ENCODE peak calls at places on chromosome 15, in four cellular contexts. C is H9, K is neuronal stem cell, M is mesenchymal stem cell. Q is an unnamed sample.

GRCh38 chr15:85515212-85515611 is 134.8 kb downstream of the AKAP13 start:
- DNase-seq in C (no peak), K (no peak), M (no peak), Q (no peak)

GRCh38 chr15:74525946-74526345 is 15.1 kb upstream of the ARID3B start:
- DNase-seq in C (no peak), K (no peak), M (peak; percentile 37), Q (no peak)

GRCh38 chr15:44186724-44187123 is 8.3 kb downstream of the FRMD5 start:
- DNase-seq in C (no peak), K (no peak), M (no peak), Q (no peak)

GRCh38 chr15:66593219-66593780 is 27.5 kb upstream of the LCTL start:
- DNase-seq in C (no peak), K (no peak), M (no peak), Q (peak; percentile 62)

GRCh38 chr15:84987949-84988624 is 6.4 kb downstream of the PDE8A start:
- DNase-seq in C (no peak), K (no peak), M (no peak), Q (peak; percentile 53)

GRCh38 chr15:57297163-57297593 is 79.1 kb upstream of the CGNL1 start:
- DNase-seq in C (no peak), K (no peak), M (no peak), Q (no peak)

GRCh38 chr15:84795186-84795585 is 22.0 kb upstream of the ALPK3 start:
- DNase-seq in C (no peak), K (no peak), M (peak; percentile 10), Q (no peak)

GRCh38 chr15:70587896-70588567 is 175.3 kb downstream of the UACA start:
- DNase-seq in C (peak; percentile 20), K (no peak), M (no peak), Q (no peak)

GRCh38 chr15:72074335-72075060 is 43.5 kb downstream of the MYO9A start:
- DNase-seq in C (no peak), K (no peak), M (no peak), Q (no peak)

GRCh38 chr15:42069496-42070275 is 24.7 kb downstream of the PLA2G4D start:
- DNase-seq in C (no peak), K (no peak), M (no peak), Q (no peak)

GRCh38 chr15:66766282-66767228 is 64.5 kb downstream of the SMAD6 start:
- DNase-seq in C (no peak), K (no peak), M (peak; percentile 60), Q (no peak)

GRCh38 chr15:87902772-87903388 is 353.7 kb downstream of the NTRK3 start:
- DNase-seq in C (no peak), K (no peak), M (peak; percentile 1), Q (peak; percentile 30)

GRCh38 chr15:98954411-98954810 is 53.2 kb downstream of the PGPEP1L start:
- DNase-seq in C (no peak), K (no peak), M (peak; percentile 18), Q (no peak)

GRCh38 chr15:63611217-63611616 is 14.0 kb downstream of the FBXL22 start:
- DNase-seq in C (no peak), K (no peak), M (no peak), Q (no peak)

GRCh38 chr15:74399511-74400312 is 32.3 kb upstream of the CYP11A1 start:
- DNase-seq in C (no peak), K (no peak), M (peak; percentile 33), Q (no peak)

GRCh38 chr15:73930371-73930770 is 4.1 kb downstream of the LOXL1 start:
- DNase-seq in C (no peak), K (no peak), M (no peak), Q (peak; percentile 81)

GRCh38 chr15:63048986-63049665 is 6.6 kb downstream of the TPM1 start:
- DNase-seq in C (peak; percentile 64), K (no peak), M (peak; percentile 58), Q (no peak)

GRCh38 chr15:27492021-27492621 is 521.1 kb downstream of the GABRG3 start:
- DNase-seq in C (no peak), K (peak; percentile 71), M (no peak), Q (no peak)

GRCh38 chr15:55535436-55535835 is 27.4 kb upstream of the DNAAF4 start:
- DNase-seq in C (no peak), K (no peak), M (no peak), Q (no peak)

GRCh38 chr15:42157981-42158765 is 1.7 kb upstream of the PLA2G4F start:
- DNase-seq in C (no peak), K (no peak), M (peak; percentile 74), Q (peak; percentile 55)

GRCh38 chr15:64623347-64624024 is 151.9 kb downstream of the RBPMS2 start:
- DNase-seq in C (no peak), K (no peak), M (no peak), Q (no peak)

GRCh38 chr15:74386496-74387140 is 19.2 kb upstream of the CYP11A1 start:
- DNase-seq in C (no peak), K (no peak), M (no peak), Q (no peak)

GRCh38 chr15:99239545-99240198 is 9.7 kb downstream of the TTC23 start:
- DNase-seq in C (no peak), K (no peak), M (peak; percentile 36), Q (no peak)

GRCh38 chr15:79339588-79340314 is 28.8 kb downstream of the TMED3 start:
- DNase-seq in C (no peak), K (peak; percentile 48), M (peak; percentile 60), Q (peak; percentile 84)

GRCh38 chr15:89323825-89324224 is 10.8 kb downstream of the POLG start:
- DNase-seq in C (no peak), K (no peak), M (no peak), Q (no peak)

GRCh38 chr15:78909791-78910228 is 35.0 kb downstream of the CTSH start:
- DNase-seq in C (peak; percentile 67), K (peak; percentile 68), M (peak; percentile 64), Q (peak; percentile 67)

GRCh38 chr15:50046868-50047267 is 72.2 kb downstream of the ATP8B4 start:
- DNase-seq in C (no peak), K (no peak), M (peak; percentile 29), Q (no peak)

GRCh38 chr15:32838820-32839219 is 121.0 kb downstream of the GREM1 start:
- DNase-seq in C (no peak), K (no peak), M (peak; percentile 94), Q (no peak)

GRCh38 chr15:32844118-32844711 is 126.4 kb downstream of the GREM1 start:
- DNase-seq in C (no peak), K (no peak), M (peak; percentile 55), Q (no peak)

GRCh38 chr15:32840481-32841245 is 122.9 kb downstream of the GREM1 start:
- DNase-seq in C (no peak), K (no peak), M (peak; percentile 58), Q (no peak)

GRCh38 chr15:32842081-32842480 is 124.3 kb downstream of the GREM1 start:
- DNase-seq in C (no peak), K (no peak), M (no peak), Q (no peak)

DNA sequence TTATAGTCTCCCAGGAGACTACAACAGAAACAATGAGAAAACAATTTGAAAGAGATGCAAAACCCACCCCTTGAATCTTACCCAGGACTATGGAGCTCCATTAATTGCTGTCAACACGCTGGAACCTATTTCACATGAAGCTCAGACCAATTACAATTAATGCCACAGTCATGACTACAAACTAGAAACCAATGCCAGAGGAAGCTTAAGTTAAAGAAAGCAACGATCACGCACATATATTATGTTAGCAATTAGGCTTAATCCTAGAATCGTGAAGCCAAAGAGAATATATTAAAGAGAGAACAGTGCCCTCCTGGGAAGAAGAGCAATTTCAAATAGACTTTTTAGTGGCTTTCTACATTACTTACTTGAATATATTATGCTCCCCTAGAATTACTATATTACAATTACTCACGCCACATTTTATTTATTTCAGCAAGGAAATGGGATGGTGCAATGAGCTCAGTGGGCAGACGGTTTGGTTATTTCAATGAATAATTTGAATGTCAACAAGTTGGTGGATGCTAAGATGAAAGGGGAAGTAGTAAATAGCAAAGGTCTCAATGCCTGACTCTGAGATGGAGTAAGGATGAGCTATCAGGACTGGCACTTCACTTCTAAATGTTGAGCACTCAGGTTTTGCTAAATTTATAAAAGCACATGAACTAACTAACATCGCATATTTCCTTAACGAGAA is 125.6 kb downstream of the GREM1 start:
- DNase-seq in C (no peak), K (no peak), M (no peak), Q (no peak)
- H2BK5ac ChIP-seq in C (no peak overlapping the region), K (no peak overlapping the region), M (no peak overlapping the region), Q (no peak overlapping the region)

DNA sequence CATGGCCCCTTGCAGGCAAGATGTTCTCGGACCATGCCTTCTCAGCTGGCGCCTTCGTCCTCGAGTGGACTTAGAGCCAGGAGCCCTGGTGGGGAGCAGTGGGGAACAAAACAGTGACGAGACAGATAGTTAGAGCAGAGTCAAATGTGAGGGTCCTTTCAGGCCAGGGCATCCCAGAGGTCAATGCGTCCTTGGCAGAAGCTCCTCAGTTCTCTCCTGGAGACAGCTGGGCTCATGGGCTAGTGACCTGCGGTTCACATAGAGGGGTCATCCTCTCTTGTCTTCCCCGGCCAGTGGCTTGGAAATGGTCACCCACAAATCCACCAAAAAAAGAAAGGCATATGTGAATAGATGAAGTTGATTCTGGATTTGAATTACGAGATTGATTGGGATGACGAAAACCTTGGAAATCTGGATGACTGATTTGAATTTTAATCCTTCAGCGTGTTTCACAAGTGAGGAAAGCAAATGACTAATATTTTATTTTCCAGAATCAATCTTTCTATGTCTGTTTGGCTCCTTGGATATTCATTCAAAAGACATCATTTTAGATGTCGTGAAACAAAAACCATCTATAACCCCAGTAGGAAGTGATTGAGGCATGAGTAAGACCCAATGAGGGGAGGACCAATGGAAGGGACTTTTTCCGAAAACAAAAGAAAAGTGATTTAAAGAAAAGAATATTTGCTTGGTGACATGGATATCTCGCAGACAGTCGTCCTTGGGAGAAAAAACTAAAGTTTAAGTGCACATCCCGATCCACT is 84.5 kb downstream of the ASB7 start:
- DNase-seq in C (no peak), K (no peak), M (no peak), Q (no peak)
- H2BK12ac ChIP-seq in C (no peak overlapping the region), K (peak overlapping the region; percentile 16), M (no peak overlapping the region), Q (no peak overlapping the region)

GRCh38 chr15:38861108-38861507 is 296.5 kb upstream of the RASGRP1 start:
- DNase-seq in C (no peak), K (no peak), M (no peak), Q (no peak)

GRCh38 chr15:38862104-38862503 is 297.5 kb upstream of the RASGRP1 start:
- DNase-seq in C (no peak), K (no peak), M (no peak), Q (no peak)

GRCh38 chr15:38864827-38865604 is 300.4 kb upstream of the RASGRP1 start:
- DNase-seq in C (no peak), K (no peak), M (peak; percentile 37), Q (no peak)

GRCh38 chr15:38863381-38863780 is 298.8 kb upstream of the RASGRP1 start:
- DNase-seq in C (no peak), K (no peak), M (no peak), Q (no peak)

GRCh38 chr15:38864122-38864521 is 299.5 kb upstream of the RASGRP1 start:
- DNase-seq in C (no peak), K (no peak), M (no peak), Q (peak; percentile 6)
- H2BK5ac ChIP-seq in C (no peak overlapping the region), K (no peak overlapping the region), M (no peak overlapping the region), Q (no peak overlapping the region)

DNA sequence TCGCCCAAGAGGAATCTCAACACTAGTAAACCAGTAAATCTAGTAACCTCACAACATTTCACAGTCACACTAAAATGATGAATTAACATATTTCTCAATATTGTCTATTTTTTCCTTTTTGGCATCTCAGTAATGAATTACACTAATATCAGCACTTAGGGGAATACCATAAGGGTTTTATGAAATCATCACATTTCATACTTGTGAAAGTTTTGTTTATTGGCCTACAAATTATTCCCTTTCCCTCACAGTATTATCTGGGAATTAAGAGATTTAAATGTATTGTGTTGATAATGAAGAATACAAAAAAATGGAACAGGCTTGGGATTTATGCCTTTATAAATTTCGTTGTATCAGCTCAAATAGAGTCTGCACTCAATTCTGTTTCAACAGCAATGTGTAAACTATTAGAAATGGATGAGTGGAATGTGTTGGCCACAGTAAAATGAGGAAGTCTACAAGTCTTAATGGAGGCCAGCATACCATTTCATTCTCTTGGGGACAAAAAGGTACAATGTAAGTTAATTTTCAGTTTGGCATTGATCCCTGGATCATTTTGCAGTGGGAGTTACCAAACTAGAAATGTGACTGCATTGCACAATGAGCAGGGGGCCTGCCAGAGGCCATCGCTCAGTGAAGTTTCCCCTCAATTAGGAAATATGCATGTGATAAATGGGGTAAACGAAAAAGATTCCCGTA is 195.4 kb downstream of the FMN1 start:
- DNase-seq in C (no peak), K (no peak), M (no peak), Q (no peak)
- H2BK12ac ChIP-seq in C (no peak overlapping the region), K (no peak overlapping the region), M (no peak overlapping the region), Q (no peak overlapping the region)